ENCODE peak calls at places on chromosome 15, in five cellular contexts. Q, M, U, J and B are unnamed samples.

GRCh38 chr15:65494066-65494465 is 23.4 kb downstream of the DPP8 start:
- DNase-seq in Q (no peak), M (no peak), U (no peak), J (no peak), B (no peak)

GRCh38 chr15:34637305-34637704 is 53.9 kb upstream of the GOLGA8B start:
- DNase-seq in Q (no peak), M (no peak), U (no peak), J (no peak), B (no peak)

GRCh38 chr15:70513818-70514217 is 249.5 kb downstream of the UACA start:
- DNase-seq in Q (no peak), M (no peak), U (no peak), J (no peak), B (no peak)

GRCh38 chr15:65409284-65409631 is 13.5 kb downstream of the IGDCC4 start:
- DNase-seq in Q (no peak), M (peak; percentile 80), U (no peak), J (no peak), B (no peak)

GRCh38 chr15:56273724-56274123 is 30.0 kb upstream of the RFX7 start:
- DNase-seq in Q (no peak), M (no peak), U (no peak), J (no peak), B (no peak)

GRCh38 chr15:50235794-50236193 is 29.7 kb downstream of the HDC start:
- DNase-seq in Q (no peak), M (no peak), U (no peak), J (no peak), B (no peak)

GRCh38 chr15:27538325-27538724 is 560.8 kb downstream of the OCA2 start:
- DNase-seq in Q (no peak), M (no peak), U (no peak), J (no peak), B (no peak)

GRCh38 chr15:52680041-52680391 is 828 bp upstream of the ATOSA start:
- DNase-seq in Q (peak; percentile 2), M (no peak), U (no peak), J (no peak), B (no peak)

GRCh38 chr15:85584791-85585360 is 204.5 kb downstream of the AKAP13 start:
- DNase-seq in Q (no peak), M (no peak), U (no peak), J (no peak), B (no peak)